ENCODE peak calls at places on chromosome 14, in six cellular contexts. N, K, Q, I, Z and J are unnamed samples.

GRCh38 chr14:54209501-54210231 is 187.1 kb upstream of the CDKN3 start:
- DNase-seq in N (peak; percentile 63), K (no peak), Q (no peak), I (no peak), Z (peak; percentile 75), J (no peak)

GRCh38 chr14:77498120-77498979 is at the start of gene ISM2:
- DNase-seq in N (peak; percentile 44), K (no peak), Q (peak; percentile 69), I (peak; percentile 86), Z (peak; percentile 75), J (peak; percentile 16)

GRCh38 chr14:59537476-59537875 is 39.1 kb downstream of the CCDC175 start:
- DNase-seq in N (no peak), K (no peak), Q (no peak), I (no peak), Z (no peak), J (no peak)

GRCh38 chr14:68554231-68554630 is 238.6 kb downstream of the ZFP36L1 start:
- DNase-seq in N (no peak), K (peak; percentile 37), Q (no peak), I (no peak), Z (no peak), J (peak; percentile 46)

GRCh38 chr14:40417777-40418401 is 985.7 kb upstream of the FBXO33 start:
- DNase-seq in N (peak; percentile 71), K (peak; percentile 47), Q (peak; percentile 68), I (peak; percentile 83), Z (peak; percentile 1), J (peak; percentile 34)

GRCh38 chr14:100665518-100666032 is 61.1 kb upstream of the DLK1 start:
- DNase-seq in N (peak; percentile 87), K (no peak), Q (peak; percentile 19), I (no peak), Z (peak; percentile 75), J (no peak)

GRCh38 chr14:58465425-58465824 is 37.9 kb downstream of the KIAA0586 start:
- DNase-seq in N (peak; percentile 91), K (no peak), Q (peak; percentile 54), I (no peak), Z (peak; percentile 38), J (no peak)

GRCh38 chr14:99570542-99571302 is 33.3 kb downstream of the CCDC85C start:
- DNase-seq in N (no peak), K (no peak), Q (no peak), I (no peak), Z (no peak), J (no peak)

GRCh38 chr14:102616318-102616717 is 23.9 kb downstream of the RCOR1 start:
- DNase-seq in N (peak; percentile 17), K (no peak), Q (no peak), I (no peak), Z (no peak), J (no peak)

GRCh38 chr14:98458702-98459101 is 813.3 kb downstream of the BCL11B start:
- DNase-seq in N (no peak), K (no peak), Q (no peak), I (no peak), Z (no peak), J (no peak)
- H3K9me2 ChIP-seq in N (no peaks in the 10 kb centered on the region), K (no peaks in the 10 kb centered on the region), Q (no peaks in the 10 kb centered on the region), I (no peaks in the 10 kb centered on the region), Z (no peaks in the 10 kb centered on the region), J (no peaks in the 10 kb centered on the region)

GRCh38 chr14:30943694-30944093 is 69.3 kb downstream of the COCH start:
- DNase-seq in N (no peak), K (no peak), Q (no peak), I (no peak), Z (no peak), J (no peak)

DNA sequence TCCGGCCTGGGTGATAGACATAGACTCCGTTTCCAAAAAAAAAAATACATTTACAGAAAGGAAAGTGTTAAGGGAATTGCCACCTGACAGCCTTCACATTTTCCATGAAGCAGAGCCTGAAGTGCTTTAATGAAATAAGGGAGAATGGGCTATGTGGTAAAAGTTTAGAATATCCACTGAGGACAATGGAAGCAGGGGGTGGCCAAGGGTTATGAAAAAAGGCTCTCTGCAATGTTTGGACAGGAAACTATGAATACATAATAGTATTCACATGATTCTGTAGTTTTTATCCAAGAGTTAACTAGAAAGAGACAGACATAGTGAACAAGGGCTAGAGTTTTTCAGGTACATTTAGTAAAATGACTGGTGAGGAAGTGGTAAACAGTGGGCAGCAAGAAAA is 75.3 kb downstream of the COCH start:
- DNase-seq in N (no peak), K (no peak), Q (no peak), I (no peak), Z (no peak), J (no peak)
- H3K36me3 ChIP-seq in N (peaks cover 38% of the 10 kb centered on the region), K (peaks cover 89% of the 10 kb centered on the region), Q (no peaks in the 10 kb centered on the region), I (peaks cover 52% of the 10 kb centered on the region), Z (peaks cover 46% of the 10 kb centered on the region), J (no peaks in the 10 kb centered on the region)

GRCh38 chr14:31566456-31566855 is 5.3 kb downstream of the NUBPL start:
- DNase-seq in N (no peak), K (no peak), Q (no peak), I (no peak), Z (no peak), J (no peak)

GRCh38 chr14:31568151-31568550 is 6.9 kb downstream of the NUBPL start:
- DNase-seq in N (no peak), K (no peak), Q (no peak), I (no peak), Z (peak; percentile 77), J (no peak)

GRCh38 chr14:31568671-31569070 is 7.5 kb downstream of the NUBPL start:
- DNase-seq in N (no peak), K (no peak), Q (no peak), I (no peak), Z (peak; percentile 69), J (no peak)

GRCh38 chr14:31564194-31564593 is 3.0 kb downstream of the NUBPL start:
- DNase-seq in N (no peak), K (no peak), Q (no peak), I (no peak), Z (no peak), J (no peak)

DNA sequence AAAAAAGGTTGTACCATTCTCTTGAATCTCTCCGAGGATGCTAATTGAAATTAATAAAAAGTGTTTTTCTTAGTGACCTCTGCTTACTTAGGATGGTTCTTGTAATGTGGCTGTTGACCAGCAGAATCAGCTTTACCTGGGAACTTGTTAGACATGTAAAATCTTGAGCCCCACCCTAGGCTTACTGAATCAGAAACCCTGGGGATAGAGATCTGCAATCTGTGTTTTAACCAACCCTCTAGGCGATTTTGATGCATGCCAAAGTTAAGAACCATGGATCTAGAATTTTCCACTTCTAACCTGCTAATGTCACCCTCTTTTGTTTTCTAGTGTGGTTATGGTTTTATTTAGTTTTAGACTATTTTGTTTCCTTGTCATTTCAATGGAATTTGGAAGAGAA is 6.4 kb downstream of the NUBPL start:
- DNase-seq in N (no peak), K (no peak), Q (no peak), I (no peak), Z (no peak), J (no peak)
- H3K27ac ChIP-seq in N (no peak overlapping the region), K (no peak overlapping the region), Q (no peak overlapping the region), I (no peak overlapping the region), Z (peak overlapping the region; percentile 67), J (no peak overlapping the region)

DNA sequence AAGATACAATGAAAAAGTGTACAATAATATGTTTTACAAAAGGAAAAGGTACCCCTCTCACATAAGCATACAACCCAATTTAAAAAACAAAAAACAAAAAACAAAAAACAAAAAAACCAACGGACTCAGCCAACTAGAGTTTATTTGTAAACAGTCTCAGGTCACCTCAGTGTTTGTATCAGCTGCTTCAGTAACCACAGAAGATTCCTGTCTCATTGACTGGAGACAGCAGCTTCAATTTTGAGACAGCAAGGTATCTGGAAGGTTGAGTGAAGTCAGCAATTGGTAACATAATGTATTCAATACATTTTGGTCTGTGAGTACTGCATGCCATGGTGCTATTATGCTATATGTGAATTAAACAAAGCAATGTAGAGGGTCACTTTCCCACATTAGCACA is 201.7 kb downstream of the AKAP6 start:
- DNase-seq in N (no peak), K (no peak), Q (no peak), I (no peak), Z (no peak), J (no peak)
- H3K9me2 ChIP-seq in N (peaks cover 3% of the 10 kb centered on the region), K (no peaks in the 10 kb centered on the region), Q (no peaks in the 10 kb centered on the region), I (no peaks in the 10 kb centered on the region), Z (no peaks in the 10 kb centered on the region), J (no peaks in the 10 kb centered on the region)

GRCh38 chr14:103910262-103910935 is 17.9 kb upstream of the TDRD9 start:
- DNase-seq in N (peak; percentile 96), K (peak; percentile 68), Q (peak; percentile 94), I (peak; percentile 81), Z (peak; percentile 81), J (peak; percentile 40)

GRCh38 chr14:103910984-103911383 is 17.3 kb upstream of the TDRD9 start:
- DNase-seq in N (no peak), K (no peak), Q (no peak), I (no peak), Z (no peak), J (no peak)

GRCh38 chr14:103916636-103917262 is 11.5 kb upstream of the TDRD9 start:
- DNase-seq in N (no peak), K (no peak), Q (no peak), I (no peak), Z (no peak), J (no peak)

GRCh38 chr14:103920981-103921854 is 7.0 kb upstream of the TDRD9 start:
- DNase-seq in N (peak; percentile 96), K (peak; percentile 93), Q (peak; percentile 96), I (peak; percentile 98), Z (peak; percentile 95), J (peak; percentile 83)

GRCh38 chr14:103915616-103916015 is 12.6 kb upstream of the TDRD9 start:
- DNase-seq in N (no peak), K (no peak), Q (no peak), I (no peak), Z (no peak), J (no peak)
- H3K36me3 ChIP-seq in N (peaks cover 52% of the 10 kb centered on the region), K (peaks cover 83% of the 10 kb centered on the region), Q (peaks cover 3% of the 10 kb centered on the region), I (peaks cover 35% of the 10 kb centered on the region), Z (peaks cover 31% of the 10 kb centered on the region), J (no peaks in the 10 kb centered on the region)

GRCh38 chr14:50342211-50343080 is 30.3 kb downstream of the DMAC2L start:
- DNase-seq in N (peak; percentile 86), K (no peak), Q (peak; percentile 64), I (peak; percentile 80), Z (peak; percentile 76), J (no peak)
- H3K27ac ChIP-seq in N (no peak overlapping the region), K (no peak overlapping the region), Q (no peak overlapping the region), I (no peak overlapping the region), Z (peak overlapping the region; percentile 49), J (no peak overlapping the region)

DNA sequence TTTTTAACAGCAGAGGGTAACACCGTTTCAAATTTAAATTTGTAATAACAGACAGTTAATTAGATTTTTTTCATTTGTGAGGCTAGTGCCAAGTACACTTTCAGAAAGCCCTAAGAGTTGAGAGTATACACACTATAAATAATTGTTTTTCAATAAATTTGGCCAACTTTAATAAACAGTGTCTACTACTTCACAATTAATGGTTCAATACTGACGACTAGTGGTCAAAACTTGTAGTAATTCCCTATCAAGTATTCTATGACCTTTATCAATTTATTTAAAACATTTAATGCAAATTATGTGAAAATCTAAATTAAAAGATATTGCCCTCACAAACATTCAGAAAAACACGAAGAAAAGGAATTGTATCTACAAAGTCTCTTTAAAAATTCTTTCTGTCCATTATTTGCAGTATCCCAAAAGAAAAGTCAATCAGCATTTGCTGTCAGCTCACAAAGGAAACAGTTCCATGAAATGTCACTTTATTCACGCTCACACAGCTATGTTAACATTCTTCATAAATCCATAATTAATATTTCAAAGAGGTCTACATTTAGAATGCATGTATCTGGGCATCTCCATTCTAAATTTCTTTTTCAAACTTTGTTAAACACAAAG is 91.2 kb downstream of the CEP128 start:
- DNase-seq in N (peak; percentile 71), K (peak; percentile 41), Q (peak; percentile 41), I (peak; percentile 88), Z (peak; percentile 50), J (peak; percentile 14)
- H3K9me2 ChIP-seq in N (no peaks in the 10 kb centered on the region), K (no peaks in the 10 kb centered on the region), Q (no peaks in the 10 kb centered on the region), I (no peaks in the 10 kb centered on the region), Z (no peaks in the 10 kb centered on the region), J (no peaks in the 10 kb centered on the region)

GRCh38 chr14:73069585-73069984 is 11.3 kb downstream of the RBM25 start:
- DNase-seq in N (no peak), K (no peak), Q (no peak), I (no peak), Z (no peak), J (no peak)
- H3K36me3 ChIP-seq in N (peaks cover 62% of the 10 kb centered on the region), K (peaks cover 93% of the 10 kb centered on the region), Q (peaks cover 4% of the 10 kb centered on the region), I (peaks cover 61% of the 10 kb centered on the region), Z (peaks cover 43% of the 10 kb centered on the region), J (no peaks in the 10 kb centered on the region)